ENCODE peak calls at places on chromosome 14, in four cellular contexts. Q is HEK293T, E is right lobe of liver, U is LoVo. Y is an unnamed sample.

GRCh38 chr14:95237956-95238355 is 80.6 kb upstream of the DICER1 start:
- DNase-seq in Q (no peak), E (no peak), U (no peak), Y (no peak)

GRCh38 chr14:64649383-64649998 is 54.7 kb upstream of the PLEKHG3 start:
- DNase-seq in Q (no peak), E (peak; percentile 82), U (no peak), Y (no peak)

GRCh38 chr14:103045387-103045869 is 11.9 kb downstream of the CDC42BPB start:
- DNase-seq in Q (no peak), E (no peak), U (no peak), Y (no peak)

GRCh38 chr14:21107360-21107781 is 6.5 kb downstream of the TMEM253 start:
- DNase-seq in Q (no peak), E (no peak), U (no peak), Y (no peak)

GRCh38 chr14:75711796-75712211 is 50.8 kb downstream of the TTLL5 start:
- DNase-seq in Q (no peak), E (peak; percentile 71), U (peak; percentile 63), Y (peak; percentile 68)

GRCh38 chr14:33357225-33358010 is 418.7 kb downstream of the NPAS3 start:
- DNase-seq in Q (no peak), E (no peak), U (no peak), Y (no peak)

GRCh38 chr14:91946313-91947195 is 940 bp downstream of the FBLN5 start:
- DNase-seq in Q (no peak), E (no peak), U (no peak), Y (no peak)

GRCh38 chr14:65336191-65336591 is 76.3 kb upstream of the FUT8 start:
- DNase-seq in Q (no peak), E (no peak), U (no peak), Y (no peak)

GRCh38 chr14:97402279-97402678 is 605.1 kb downstream of the VRK1 start:
- DNase-seq in Q (no peak), E (no peak), U (peak; percentile 3), Y (no peak)

GRCh38 chr14:86388216-86388615 is 858.3 kb downstream of the FLRT2 start:
- DNase-seq in Q (no peak), E (no peak), U (no peak), Y (no peak)

GRCh38 chr14:68814376-68815287 is 21.8 kb upstream of the ZFP36L1 start:
- DNase-seq in Q (peak; percentile 66), E (peak; percentile 65), U (peak; percentile 53), Y (peak; percentile 78)

GRCh38 chr14:104897286-104898194 is 27.1 kb upstream of the PLD4 start:
- DNase-seq in Q (no peak), E (peak; percentile 46), U (no peak), Y (no peak)

GRCh38 chr14:89469210-89470198 is 52.5 kb upstream of the FOXN3 start:
- DNase-seq in Q (no peak), E (no peak), U (no peak), Y (no peak)

GRCh38 chr14:73240816-73241480 is 3.6 kb downstream of the PAPLN start:
- DNase-seq in Q (no peak), E (no peak), U (no peak), Y (no peak)

GRCh38 chr14:94917041-94917600 is 147.2 kb upstream of the GSC start:
- DNase-seq in Q (no peak), E (no peak), U (no peak), Y (no peak)

GRCh38 chr14:59582161-59582560 is 5.5 kb upstream of the CCDC175 start:
- DNase-seq in Q (no peak), E (no peak), U (no peak), Y (no peak)

GRCh38 chr14:51726166-51726899 is 74.6 kb downstream of the FRMD6 start:
- DNase-seq in Q (no peak), E (no peak), U (no peak), Y (no peak)

GRCh38 chr14:74616996-74617700 is 5.1 kb upstream of the LTBP2 start:
- DNase-seq in Q (no peak), E (no peak), U (no peak), Y (no peak)

GRCh38 chr14:93010543-93011541 is 87.9 kb downstream of the CHGA start:
- DNase-seq in Q (no peak), E (no peak), U (no peak), Y (no peak)

GRCh38 chr14:85437143-85437542 is 92.8 kb upstream of the FLRT2 start:
- DNase-seq in Q (no peak), E (no peak), U (no peak), Y (peak; percentile 41)

GRCh38 chr14:56686416-56686815 is 106.8 kb downstream of the TMEM260 start:
- DNase-seq in Q (no peak), E (peak; percentile 75), U (no peak), Y (no peak)

GRCh38 chr14:73246387-73247150 is 9.3 kb downstream of the PAPLN start:
- DNase-seq in Q (no peak), E (no peak), U (no peak), Y (no peak)

GRCh38 chr14:77607741-77608302 is 8.6 kb downstream of the SPTLC2 start:
- DNase-seq in Q (no peak), E (no peak), U (no peak), Y (no peak)

GRCh38 chr14:76123426-76124095 is 28.2 kb upstream of the GPATCH2L start:
- DNase-seq in Q (no peak), E (no peak), U (no peak), Y (no peak)